ENCODE peak calls at places on chromosomes 2 and 18, in four cellular contexts. F, X, U and J are unnamed samples. For H3K27me3, the result is how much of the 10 kb centered on the place peaks cover.

GRCh38 chr2:208182835-208183234 is 7.0 kb downstream of the C2orf80 start:
- DNase-seq in X (no peak), U (no peak), F (no peak), J (no peak)

GRCh38 chr2:60460577-60461420 is 92.7 kb downstream of the BCL11A start:
- DNase-seq in F (no peak), X (no peak), U (no peak), J (no peak)

GRCh38 chr2:160869411-160869810 is 290.8 kb upstream of the TANK start:
- DNase-seq in X (no peak), U (peak), F (no peak), J (no peak)

GRCh38 chr2:211055438-211055837 is 499.0 kb downstream of the CPS1 start:
- DNase-seq in F (no peak), U (peak), X (no peak), J (no peak)

GRCh38 chr18:56233595-56233994 is 404.8 kb downstream of the TXNL1 start:
- DNase-seq in U (peak), X (no peak), F (no peak), J (peak)

GRCh38 chr2:39568561-39569006 is 97.1 kb upstream of the TMEM178A start:
- DNase-seq in X (no peak), U (peak), F (no peak), J (no peak)

GRCh38 chr2:219219113-219219696 is 447 bp upstream of the ABCB6 start:
- DNase-seq in X (no peak), F (no peak), U (no peak), J (peak)

GRCh38 chr2:97675714-97676113 is 6.2 kb downstream of the C2orf92 start:
- DNase-seq in U (no peak), X (no peak), F (no peak), J (no peak)

GRCh38 chr2:241223211-241224067 is 35.0 kb downstream of the ANO7 start:
- DNase-seq in U (peak), X (peak), F (no peak), J (peak)

GRCh38 chr2:101967826-101968498 is 23.8 kb upstream of the IL1R2 start:
- DNase-seq in X (no peak), U (peak), F (no peak), J (no peak)

GRCh38 chr2:238164906-238165287 is 6.1 kb downstream of the ERFE start:
- DNase-seq in X (no peak), U (no peak), F (no peak), J (peak)

GRCh38 chr18:3451166-3451988 is 1.4 kb downstream of the TGIF1 start:
- DNase-seq in X (peak), F (peak), U (peak), J (peak)

GRCh38 chr18:54089749-54090459 is 134.6 kb downstream of the MBD2 start:
- DNase-seq in F (no peak), U (peak), X (no peak), J (no peak)

GRCh38 chr2:59932341-59932740 is 621.1 kb downstream of the BCL11A start:
- DNase-seq in U (no peak), F (no peak), X (no peak), J (no peak)

GRCh38 chr18:47881752-47882455 is 48.6 kb downstream of the SMAD2 start:
- DNase-seq in F (no peak), U (peak), X (no peak), J (no peak)

GRCh38 chr2:239830718-239831271 is 194.3 kb downstream of the NDUFA10 start:
- DNase-seq in F (no peak), U (no peak), X (no peak), J (no peak)

DNA sequence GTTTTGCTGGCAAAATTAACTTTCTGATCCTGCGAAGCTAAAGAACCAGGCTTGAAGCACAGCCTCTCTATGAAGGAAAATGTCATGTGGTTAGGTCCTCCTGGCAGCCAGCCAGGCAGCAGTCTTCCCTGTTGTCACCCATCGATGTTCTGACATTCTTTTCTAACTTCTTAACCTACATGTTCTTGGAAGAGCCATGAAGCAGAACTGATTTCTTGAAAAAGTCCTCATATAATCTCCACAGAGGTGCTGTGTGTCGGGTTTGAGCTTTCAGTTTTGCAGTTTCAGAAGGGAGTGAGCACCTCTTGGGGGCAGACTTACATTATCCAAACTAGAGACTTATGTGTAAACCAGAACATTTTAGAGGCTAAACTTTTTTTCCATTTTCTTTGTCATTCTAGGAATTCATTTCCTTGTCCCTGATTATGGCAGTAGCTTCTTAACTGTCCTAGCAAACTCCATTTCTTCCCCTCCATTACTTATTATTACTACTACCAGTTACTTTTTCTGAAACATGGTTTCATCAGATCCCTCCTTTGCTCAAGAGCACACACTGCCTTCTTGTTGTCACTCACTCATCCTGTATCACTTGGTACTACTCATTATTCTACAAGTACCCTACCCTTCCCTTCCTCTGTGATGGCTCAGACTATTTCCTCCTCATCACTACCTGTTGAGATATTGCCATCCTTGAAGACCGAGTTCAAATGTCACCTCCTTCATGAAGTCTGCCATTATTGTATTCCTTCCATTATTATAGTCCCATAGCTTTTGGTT is 31.1 kb downstream of the DOK1 start:
- DNase-seq in U (no peak), F (no peak), X (peak), J (no peak)
- H3K4me3 ChIP-seq in U (no peak), F (peak), X (no peak), J (no peak)

GRCh38 chr2:86170449-86170848 is 24.8 kb downstream of the IMMT start:
- DNase-seq in F (no peak), U (no peak), X (no peak), J (no peak)
- H3K27me3 ChIP-seq in F (under half), U (under half), X (under half), J (under half)

GRCh38 chr2:8679567-8679826 is 2.4 kb upstream of the ID2 start:
- DNase-seq in F (no peak), U (no peak), X (no peak), J (no peak)
- H3K4me3 ChIP-seq in F (no peak), U (peak), X (peak), J (peak)

GRCh38 chr2:106685180-106685897 is 198.2 kb downstream of the CD8B2 start:
- DNase-seq in X (no peak), U (no peak), F (no peak), J (no peak)
- H3K27me3 ChIP-seq in X (under half), U (under half), F (under half), J (under half)

DNA sequence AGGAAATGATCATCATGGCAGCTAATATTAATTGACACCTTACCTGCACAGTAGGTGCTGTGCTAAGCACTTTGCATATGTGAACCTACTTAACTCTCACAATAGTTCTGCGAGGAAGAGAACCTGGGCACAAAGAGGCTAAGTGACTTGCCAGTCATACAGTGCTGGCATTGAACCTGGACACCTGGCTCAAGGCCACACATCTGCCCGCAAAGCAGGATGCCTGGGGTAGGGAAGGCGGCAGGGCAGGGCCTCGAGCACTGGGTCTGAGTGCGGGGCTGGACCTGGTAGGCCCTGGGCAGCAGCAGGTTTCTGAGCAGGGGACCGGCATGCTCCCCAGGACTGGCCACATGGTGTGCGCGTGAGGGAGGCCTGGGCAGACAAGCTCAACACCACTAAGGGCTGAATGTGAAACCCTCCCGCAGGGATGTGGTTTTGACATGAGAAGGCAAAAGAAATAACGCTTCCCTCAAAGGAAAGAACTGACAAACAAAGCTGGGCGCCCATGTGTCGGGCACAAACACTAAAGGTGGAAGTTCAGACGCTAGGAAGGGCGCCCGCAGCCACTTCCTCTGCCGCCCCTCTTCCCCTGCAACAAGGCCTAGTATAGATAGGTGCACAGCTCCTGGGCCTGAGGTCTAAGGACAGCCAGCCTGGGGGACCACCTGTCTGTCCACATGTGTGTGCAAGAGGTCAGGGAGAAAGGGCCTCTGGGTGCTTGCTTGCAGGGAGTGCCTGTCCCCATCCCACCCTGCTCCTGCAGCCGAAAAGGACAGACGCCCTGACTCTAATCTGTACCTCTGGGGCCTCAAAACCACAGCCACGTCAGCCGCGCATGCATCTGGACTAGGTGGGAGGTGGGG is 92.5 kb downstream of the ZFP36L2 start:
- DNase-seq in X (peak), U (no peak), F (peak), J (no peak)
- H3K4me3 ChIP-seq in X (no peak), U (no peak), F (no peak), J (no peak)

DNA sequence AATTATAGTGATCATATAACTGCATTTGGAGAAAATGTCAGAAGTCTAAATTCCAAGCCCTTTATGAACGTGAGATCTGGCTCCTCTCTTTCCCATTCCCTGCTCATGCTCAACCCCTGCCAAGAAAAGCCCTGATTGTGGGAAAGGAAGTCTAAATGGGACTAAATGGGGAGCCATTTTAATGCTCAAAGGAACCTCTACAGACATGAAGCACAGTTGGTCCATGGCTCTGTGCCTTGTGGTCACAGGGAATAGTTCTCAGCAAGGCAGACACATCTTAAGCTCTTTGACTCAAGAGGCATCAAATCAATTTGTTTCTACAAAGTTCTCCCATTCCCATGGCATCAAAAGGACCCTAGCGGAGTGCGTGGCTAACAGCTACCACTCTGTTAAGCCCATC is 29.3 kb upstream of the INSIG2 start:
- DNase-seq in F (no peak), X (no peak), U (peak), J (no peak)
- H3K27me3 ChIP-seq in F (under half), X (under half), U (under half), J (under half)